ENCODE peak calls at places on chromosomes 16 and 17, in four cellular contexts. One of them, this sample, is unnamed.
A peak's percentile ranks its signal among the peaks of the same experiment; 100 is the strongest.

GRCh38 chr16:67000384-67001158 is 12.2 kb downstream of the CES4A start:
- DNase-seq in tibial nerve: peak; percentile 60
- DNase-seq in CD8-positive, alpha-beta T cell: peak; percentile 20
- DNase-seq in prostate gland: peak; percentile 62
- DNase-seq in this sample: peak; percentile 85

GRCh38 chr17:31832748-31833147 is 26.3 kb downstream of the COPRS start:
- DNase-seq in tibial nerve: no peak
- DNase-seq in CD8-positive, alpha-beta T cell: no peak
- DNase-seq in prostate gland: no peak
- DNase-seq in this sample: no peak

GRCh38 chr17:64016248-64016784 is 4.1 kb downstream of the ICAM2 start:
- DNase-seq in tibial nerve: no peak
- DNase-seq in CD8-positive, alpha-beta T cell: no peak
- DNase-seq in prostate gland: no peak
- DNase-seq in this sample: no peak

GRCh38 chr17:1060991-1061390 is 64.1 kb downstream of the TIMM22 start:
- DNase-seq in tibial nerve: no peak
- DNase-seq in CD8-positive, alpha-beta T cell: no peak
- DNase-seq in prostate gland: no peak
- DNase-seq in this sample: peak; percentile 50

GRCh38 chr16:58187657-58188430 is 10.1 kb downstream of the CSNK2A2 start:
- DNase-seq in tibial nerve: no peak
- DNase-seq in CD8-positive, alpha-beta T cell: no peak
- DNase-seq in prostate gland: no peak
- DNase-seq in this sample: no peak

GRCh38 chr17:32927724-32928526 is at the start of gene TMEM98:
- DNase-seq in tibial nerve: no peak
- DNase-seq in CD8-positive, alpha-beta T cell: no peak
- DNase-seq in prostate gland: no peak
- DNase-seq in this sample: peak; percentile 56

GRCh38 chr17:5793899-5794298 is 209.6 kb upstream of the NLRP1 start:
- DNase-seq in tibial nerve: no peak
- DNase-seq in CD8-positive, alpha-beta T cell: no peak
- DNase-seq in prostate gland: no peak
- DNase-seq in this sample: no peak

GRCh38 chr16:68300736-68301459 is 9.8 kb downstream of the SLC7A6OS start:
- DNase-seq in tibial nerve: no peak
- DNase-seq in CD8-positive, alpha-beta T cell: no peak
- DNase-seq in prostate gland: no peak
- DNase-seq in this sample: no peak

GRCh38 chr17:72427761-72428109 is 306.9 kb downstream of the SOX9 start:
- DNase-seq in tibial nerve: no peak
- DNase-seq in CD8-positive, alpha-beta T cell: no peak
- DNase-seq in prostate gland: no peak
- DNase-seq in this sample: no peak

GRCh38 chr16:2507052-2507678 is 6.6 kb upstream of the ATP6V0C start:
- DNase-seq in tibial nerve: no peak
- DNase-seq in CD8-positive, alpha-beta T cell: no peak
- DNase-seq in prostate gland: no peak
- DNase-seq in this sample: peak; percentile 15

GRCh38 chr17:68101992-68102758 is 66.6 kb downstream of the KPNA2 start:
- DNase-seq in tibial nerve: no peak
- DNase-seq in CD8-positive, alpha-beta T cell: no peak
- DNase-seq in prostate gland: peak; percentile 16
- DNase-seq in this sample: peak; percentile 28

GRCh38 chr17:80023261-80024205 is 12.1 kb downstream of the TBC1D16 start:
- DNase-seq in tibial nerve: no peak
- DNase-seq in CD8-positive, alpha-beta T cell: no peak
- DNase-seq in prostate gland: no peak
- DNase-seq in this sample: no peak

DNA sequence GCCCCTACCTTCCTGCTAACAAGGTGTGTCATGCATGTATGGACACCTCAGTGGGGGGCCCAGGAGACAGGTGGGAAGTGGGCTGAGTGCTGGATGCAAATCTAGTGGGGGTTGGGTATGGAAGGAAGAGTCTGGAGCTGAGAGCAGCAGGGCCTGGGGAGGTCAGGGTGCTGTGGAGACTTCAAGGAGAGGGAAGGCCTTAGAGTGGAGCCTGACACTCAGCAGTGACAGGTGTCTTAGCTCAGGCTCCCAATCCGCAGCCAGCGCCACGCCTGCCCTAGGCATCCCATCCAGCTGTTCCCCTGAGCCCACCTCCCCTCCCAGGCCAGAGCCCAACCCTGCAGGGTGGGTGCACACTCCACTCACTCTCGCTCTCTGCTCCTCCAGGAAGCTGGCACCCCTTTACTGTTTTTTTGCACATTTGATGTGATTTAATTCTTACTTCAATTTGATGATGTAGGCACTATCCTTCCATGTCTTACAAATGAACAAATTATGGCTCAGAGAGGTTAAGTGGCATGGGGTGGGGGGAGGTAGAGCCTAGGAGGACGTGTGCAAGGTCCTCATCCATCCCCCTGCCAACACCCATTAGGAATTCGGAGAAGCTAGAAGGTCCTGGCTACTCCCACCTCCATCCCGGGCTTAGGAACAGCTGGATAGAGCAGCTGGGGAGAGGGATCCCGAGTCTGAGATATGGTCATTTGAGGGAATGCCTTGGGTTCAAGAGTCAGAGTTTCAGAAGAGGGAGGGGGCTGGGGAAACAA is 2.2 kb downstream of the FAM171A2 start:
- DNase-seq in tibial nerve: no peak
- DNase-seq in CD8-positive, alpha-beta T cell: no peak
- DNase-seq in prostate gland: no peak
- DNase-seq in this sample: no peak
- H3K4me3 ChIP-seq in tibial nerve: no peak overlapping the region
- H3K4me3 ChIP-seq in CD8-positive, alpha-beta T cell: no peak overlapping the region
- H3K4me3 ChIP-seq in prostate gland: no peak overlapping the region
- H3K4me3 ChIP-seq in this sample: no peak overlapping the region

DNA sequence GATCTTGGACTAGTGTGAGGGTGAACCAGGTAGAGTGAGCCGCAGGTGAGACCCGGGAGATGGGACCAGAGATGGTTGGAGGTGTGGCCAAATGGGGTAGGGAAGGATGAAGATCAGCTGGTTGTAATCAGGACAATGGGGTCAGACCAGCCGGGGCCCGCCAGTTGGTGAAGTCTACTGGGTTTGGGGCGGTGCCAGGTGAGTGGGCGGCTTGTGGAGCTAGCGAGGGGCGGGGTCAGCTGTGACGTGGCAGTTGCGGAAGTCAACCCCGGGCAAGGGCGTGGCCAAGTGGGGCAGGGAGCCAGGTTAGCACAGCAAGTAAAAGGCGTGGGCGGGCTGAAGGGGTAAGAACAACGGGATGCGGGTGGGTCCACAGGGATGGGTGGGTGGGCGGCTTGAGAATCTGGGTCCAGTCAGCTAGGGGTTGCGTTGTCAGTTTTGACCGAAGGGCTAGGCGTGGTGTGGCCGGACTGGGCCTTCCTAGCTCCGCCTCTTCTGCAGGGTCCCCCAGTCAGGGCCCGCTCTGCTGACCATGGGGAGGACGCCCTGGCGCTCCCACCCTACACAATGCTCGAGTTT is 25.5 kb upstream of the ALKBH5 start:
- DNase-seq in tibial nerve: peak; percentile 86
- DNase-seq in CD8-positive, alpha-beta T cell: peak; percentile 88
- DNase-seq in prostate gland: peak; percentile 93
- DNase-seq in this sample: peak; percentile 94
- H3K27ac ChIP-seq in tibial nerve: peak overlapping the region; percentile 83
- H3K27ac ChIP-seq in CD8-positive, alpha-beta T cell: peak overlapping the region; percentile 47
- H3K27ac ChIP-seq in prostate gland: peak overlapping the region; percentile 16
- H3K27ac ChIP-seq in this sample: peak overlapping the region; percentile 40

DNA sequence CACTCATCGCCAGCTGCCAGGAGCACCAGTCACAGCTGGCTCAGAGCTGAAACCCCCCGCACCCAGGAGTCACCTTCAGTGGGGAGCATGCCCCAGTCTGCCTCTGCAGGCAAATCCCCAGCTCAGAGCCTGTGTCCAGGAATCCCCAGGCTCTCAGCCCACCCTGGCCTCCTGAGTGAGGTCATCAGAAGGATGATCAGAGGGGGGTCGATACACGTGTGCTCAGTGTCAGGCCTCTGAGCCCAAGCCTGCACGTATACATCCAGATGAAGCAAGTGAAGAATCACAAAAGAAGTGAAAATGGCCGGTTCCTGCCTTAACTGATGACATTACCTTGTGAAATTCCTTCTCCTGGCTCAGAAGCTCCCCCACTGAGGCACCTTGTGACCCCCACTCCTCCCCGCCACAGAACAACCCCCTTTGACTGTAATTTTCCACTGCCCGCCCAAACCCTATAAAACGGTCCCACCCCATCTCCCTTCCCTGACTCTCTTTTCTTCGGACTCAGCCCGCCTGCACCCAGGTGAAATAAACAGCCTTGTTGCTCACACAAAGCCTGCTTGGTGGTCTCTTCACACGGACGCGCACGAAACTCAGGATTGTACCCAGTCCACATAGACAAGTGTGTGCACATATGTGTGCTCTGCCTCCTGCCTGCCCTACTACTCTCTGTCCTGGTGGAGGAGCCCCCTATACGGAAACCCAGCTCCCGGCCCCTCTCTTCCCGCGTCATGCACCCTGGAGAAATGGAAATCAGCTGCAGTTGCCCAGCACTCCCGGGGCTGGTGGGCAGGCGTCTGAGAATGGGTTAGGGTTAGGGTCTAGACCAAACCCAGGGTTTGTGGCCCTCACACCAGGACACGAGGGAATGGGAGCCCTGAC is 2.2 kb upstream of the RHBDF1 start:
- DNase-seq in tibial nerve: no peak
- DNase-seq in CD8-positive, alpha-beta T cell: no peak
- DNase-seq in prostate gland: no peak
- DNase-seq in this sample: no peak
- H3K4me3 ChIP-seq in tibial nerve: no peak overlapping the region
- H3K4me3 ChIP-seq in CD8-positive, alpha-beta T cell: no peak overlapping the region
- H3K4me3 ChIP-seq in prostate gland: no peak overlapping the region
- H3K4me3 ChIP-seq in this sample: no peak overlapping the region

GRCh38 chr16:87382023-87382785 is 1.4 kb downstream of the FBXO31 start:
- DNase-seq in tibial nerve: no peak
- DNase-seq in CD8-positive, alpha-beta T cell: no peak
- DNase-seq in prostate gland: no peak
- DNase-seq in this sample: no peak
- H3K27ac ChIP-seq in tibial nerve: peak overlapping the region; percentile 96
- H3K27ac ChIP-seq in CD8-positive, alpha-beta T cell: peak overlapping the region; percentile 84
- H3K27ac ChIP-seq in prostate gland: peak overlapping the region; percentile 81
- H3K27ac ChIP-seq in this sample: peak overlapping the region; percentile 53

GRCh38 chr16:86982347-86982596 is 334.9 kb downstream of the C16orf95 start:
- DNase-seq in tibial nerve: no peak
- DNase-seq in CD8-positive, alpha-beta T cell: no peak
- DNase-seq in prostate gland: no peak
- DNase-seq in this sample: no peak
- H3K4me3 ChIP-seq in tibial nerve: no peak overlapping the region
- H3K4me3 ChIP-seq in CD8-positive, alpha-beta T cell: no peak overlapping the region
- H3K4me3 ChIP-seq in prostate gland: no peak overlapping the region
- H3K4me3 ChIP-seq in this sample: no peak overlapping the region

DNA sequence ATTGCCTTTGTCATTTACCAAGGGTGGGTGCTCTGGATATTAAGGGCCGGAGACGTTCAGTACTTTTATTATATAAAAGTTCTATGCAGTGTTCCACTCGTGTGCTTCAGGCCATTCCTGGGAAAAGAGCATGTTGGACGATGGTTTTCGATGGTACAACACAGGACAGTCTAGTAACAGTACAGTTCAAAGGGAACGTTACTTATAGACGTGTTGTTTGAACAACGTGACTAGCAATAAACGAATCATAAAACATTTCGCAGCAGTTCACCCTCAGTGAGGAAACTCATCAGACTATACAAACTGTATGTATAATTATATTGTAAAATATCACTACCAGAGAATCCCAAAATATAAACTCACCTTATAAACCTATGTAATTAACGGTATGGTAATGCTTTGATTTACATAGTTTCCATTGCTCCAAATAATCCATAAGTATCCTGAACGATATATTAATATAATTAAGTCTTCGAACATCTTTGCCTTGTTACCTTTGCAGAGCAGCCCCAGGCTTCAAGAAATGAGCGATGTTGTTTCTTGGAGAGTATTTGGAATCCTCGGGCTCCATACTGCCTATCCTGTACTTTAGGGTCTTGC is 589 bp downstream of the NMT1 start:
- DNase-seq in tibial nerve: no peak
- DNase-seq in CD8-positive, alpha-beta T cell: no peak
- DNase-seq in prostate gland: no peak
- DNase-seq in this sample: no peak
- H3K27ac ChIP-seq in tibial nerve: peak overlapping the region; percentile 89
- H3K27ac ChIP-seq in CD8-positive, alpha-beta T cell: peak overlapping the region; percentile 81
- H3K27ac ChIP-seq in prostate gland: no peak overlapping the region
- H3K27ac ChIP-seq in this sample: peak overlapping the region; percentile 60

DNA sequence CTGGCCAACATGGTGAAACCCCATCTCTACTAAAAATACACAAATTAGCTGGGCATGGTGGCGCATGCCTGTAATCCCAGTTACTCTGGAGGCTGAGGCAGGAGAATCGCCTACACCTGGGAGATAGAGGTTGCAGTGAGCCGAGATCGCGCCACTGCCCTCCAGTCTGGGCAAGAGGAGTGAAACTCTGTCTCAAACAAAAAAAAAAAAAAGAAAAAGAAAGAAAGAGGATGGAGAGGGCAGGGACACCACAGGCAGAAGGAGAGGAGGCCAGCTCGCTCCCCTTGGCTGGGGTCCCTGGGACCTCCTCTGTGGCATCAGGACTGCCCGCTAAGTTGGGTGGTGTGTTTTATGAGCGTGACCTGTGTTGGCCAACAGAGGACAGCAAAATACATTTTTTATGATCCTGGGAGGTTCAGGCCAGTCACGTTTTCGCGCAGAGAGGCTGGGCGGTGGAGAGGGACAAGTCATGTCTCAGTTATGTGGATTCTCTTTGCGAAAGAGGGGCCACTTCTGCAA is 229.6 kb downstream of the MRTFB start:
- DNase-seq in tibial nerve: peak; percentile 68
- DNase-seq in CD8-positive, alpha-beta T cell: no peak
- DNase-seq in prostate gland: peak; percentile 74
- DNase-seq in this sample: peak; percentile 83
- H3K4me3 ChIP-seq in tibial nerve: peak overlapping the region; percentile 86
- H3K4me3 ChIP-seq in CD8-positive, alpha-beta T cell: no peak overlapping the region
- H3K4me3 ChIP-seq in prostate gland: peak overlapping the region; percentile 90
- H3K4me3 ChIP-seq in this sample: no peak overlapping the region

This sample was measured in body of pancreas.